ENCODE peak calls at places on chromosomes 11 and 22, in nine cellular contexts. W is left lung; X is activated T-cell treated with anti-CD3 and anti-CD28 coated beads for 1 hour; I is COR-L47; S is stimulated activated naive CD8-positive, alpha-beta T cell treated with anti-CD3 and anti-CD28 coated beads, Interleukin-15, Interleukin-2, amounts not matched to agents 100 U/mL and 50 U/mL, for 24 hours; T is activated naive CD4-positive, alpha-beta T cell treated with anti-CD3 and anti-CD28 coated beads for 36 hours; K is iris pigment epithelial cell; Z is EL; F is tibial artery. L is an unnamed sample.

GRCh38 chr11:17413414-17414316 is 25.2 kb upstream of the KCNJ11 start:
- DNase-seq in W (peak; percentile 74), X (no peak), I (peak; percentile 75), S (no peak), T (no peak), K (no peak), Z (no peak), F (no peak), L (no peak)

GRCh38 chr11:70710192-70710965 is 312.1 kb downstream of the CTTN start:
- DNase-seq in W (no peak), X (no peak), I (no peak), S (no peak), T (no peak), K (no peak), Z (no peak), F (no peak), L (no peak)

GRCh38 chr11:122020902-122021301 is 95.1 kb downstream of the BLID start:
- DNase-seq in W (no peak), X (no peak), I (no peak), S (no peak), T (no peak), K (no peak), Z (peak; percentile 49), F (no peak), L (no peak)

GRCh38 chr11:74024630-74025029 is 15.7 kb upstream of the UCP3 start:
- DNase-seq in W (peak; percentile 51), X (no peak), I (no peak), S (peak; percentile 64), T (peak; percentile 39), K (peak; percentile 96), Z (peak; percentile 84), F (peak; percentile 86), L (peak; percentile 3)

GRCh38 chr11:36165638-36166389 is 123.4 kb downstream of the COMMD9 start:
- DNase-seq in W (no peak), X (no peak), I (peak; percentile 23), S (no peak), T (no peak), K (no peak), Z (peak; percentile 50), F (no peak), L (no peak)

GRCh38 chr11:69588270-69588669 is 52.7 kb upstream of the CCND1 start:
- DNase-seq in W (no peak), X (no peak), I (no peak), S (no peak), T (no peak), K (peak; percentile 90), Z (peak; percentile 89), F (no peak), L (peak; percentile 83)

GRCh38 chr11:11243790-11244469 is 109.1 kb downstream of the CSNK2A3 start:
- DNase-seq in W (peak; percentile 39), X (no peak), I (peak; percentile 87), S (peak; percentile 30), T (no peak), K (no peak), Z (no peak), F (no peak), L (no peak)

GRCh38 chr11:7422544-7423331 is 62.6 kb upstream of the OLFML1 start:
- DNase-seq in W (no peak), X (no peak), I (no peak), S (no peak), T (peak; percentile 19), K (no peak), Z (no peak), F (no peak), L (no peak)

GRCh38 chr11:62925745-62926668 is 4.8 kb upstream of the CHRM1 start:
- DNase-seq in W (no peak), X (no peak), I (no peak), S (peak; percentile 12), T (no peak), K (no peak), Z (no peak), F (no peak), L (no peak)

GRCh38 chr11:30960387-30960992 is 374.3 kb upstream of the MPPED2 start:
- DNase-seq in W (no peak), X (no peak), I (peak; percentile 71), S (no peak), T (no peak), K (peak; percentile 61), Z (no peak), F (no peak), L (no peak)

GRCh38 chr11:9562716-9563115 is 10.8 kb upstream of the WEE1 start:
- DNase-seq in W (no peak), X (no peak), I (no peak), S (no peak), T (peak; percentile 16), K (no peak), Z (no peak), F (no peak), L (no peak)

GRCh38 chr22:39917776-39918493 is 17.1 kb downstream of the GRAP2 start:
- DNase-seq in W (no peak), X (no peak), I (no peak), S (no peak), T (no peak), K (peak; percentile 40), Z (no peak), F (no peak), L (no peak)

GRCh38 chr11:73290536-73290935 is 17.5 kb upstream of the ARHGEF17 start:
- DNase-seq in W (no peak), X (no peak), I (no peak), S (no peak), T (no peak), K (no peak), Z (no peak), F (no peak), L (no peak)